ENCODE peak calls at places on chromosomes 2 and 18, in eight cellular contexts. X, B, Y, G, I, D, N and H are unnamed samples.

GRCh38 chr2:176662771-176663170 is 393.5 kb downstream of the MTX2 start:
- DNase-seq in X (peak; percentile 29), B (no peak), Y (no peak), G (no peak), I (no peak), D (no peak), N (no peak), H (no peak)

GRCh38 chr2:85288244-85288725 is 39.5 kb downstream of the TGOLN2 start:
- DNase-seq in X (no peak), B (no peak), Y (no peak), G (peak; percentile 51), I (peak; percentile 77), D (no peak), N (no peak), H (no peak)

GRCh38 chr2:108396845-108397244 is 19.1 kb downstream of the SULT1C4 start:
- DNase-seq in X (no peak), B (no peak), Y (no peak), G (no peak), I (peak; percentile 64), D (no peak), N (no peak), H (no peak)

GRCh38 chr2:119914266-119914665 is 98.6 kb upstream of the EPB41L5 start:
- DNase-seq in X (no peak), B (no peak), Y (no peak), G (no peak), I (peak; percentile 31), D (no peak), N (no peak), H (no peak)

GRCh38 chr2:8170552-8170951 is 511.3 kb upstream of the ID2 start:
- DNase-seq in X (no peak), B (no peak), Y (no peak), G (no peak), I (no peak), D (no peak), N (no peak), H (no peak)

GRCh38 chr18:44518091-44518490 is 162.6 kb upstream of the SETBP1 start:
- DNase-seq in X (no peak), B (no peak), Y (no peak), G (no peak), I (peak; percentile 37), D (no peak), N (no peak), H (no peak)

GRCh38 chr18:67007085-67007484 is 403.2 kb upstream of the CDH19 start:
- DNase-seq in X (no peak), B (no peak), Y (no peak), G (no peak), I (no peak), D (no peak), N (no peak), H (no peak)

GRCh38 chr18:79393626-79394401 is 1.9 kb upstream of the NFATC1 start:
- DNase-seq in X (peak; percentile 97), B (peak; percentile 79), Y (peak; percentile 36), G (peak; percentile 61), I (peak; percentile 85), D (no peak), N (peak; percentile 92), H (no peak)

GRCh38 chr2:218035463-218036100 is 32.8 kb upstream of the TNS1 start:
- DNase-seq in X (no peak), B (peak; percentile 10), Y (no peak), G (no peak), I (no peak), D (no peak), N (peak; percentile 45), H (no peak)

GRCh38 chr18:75221397-75221796 is 10.8 kb downstream of the TSHZ1 start:
- DNase-seq in X (no peak), B (no peak), Y (no peak), G (no peak), I (no peak), D (no peak), N (no peak), H (no peak)